ENCODE peak calls at places on chromosome 15, in six cellular contexts. V is activated naive CD4-positive, alpha-beta T cell; S is activated CD4-positive, alpha-beta T cell treated with anti-CD3 and anti-CD28 coated beads for 24 hours; H is fibroblast of the conjunctiva; D is GM18507; I is activated CD8-positive, alpha-beta memory T cell treated with anti-CD3 and anti-CD28 coated beads, Interleukin-2, amount 10 ng/mL, durations not matched to agents 7 days and 5 days. L is an unnamed sample.

GRCh38 chr15:82917252-82917651 is 35.3 kb downstream of the HOMER2 start:
- DNase-seq in V (no peak), S (no peak), H (no peak), D (no peak), I (no peak), L (no peak)

GRCh38 chr15:98649996-98650870 is 1.9 kb downstream of the IGF1R start:
- DNase-seq in V (peak), S (peak), H (no peak), D (no peak), I (peak), L (peak)

GRCh38 chr15:80743189-80743833 is 35.9 kb upstream of the CEMIP start:
- DNase-seq in V (no peak), S (no peak), H (no peak), D (no peak), I (no peak), L (no peak)

GRCh38 chr15:33846862-33847261 is 121.4 kb upstream of the CHRM5 start:
- DNase-seq in V (no peak), S (no peak), H (no peak), D (no peak), I (no peak), L (no peak)

GRCh38 chr15:100339999-100340398 is 1.8 kb downstream of the ADAMTS17 start:
- DNase-seq in V (no peak), S (no peak), H (no peak), D (no peak), I (no peak), L (no peak)

GRCh38 chr15:63056843-63057242 is 14.3 kb downstream of the TPM1 start:
- DNase-seq in V (no peak), S (no peak), H (no peak), D (no peak), I (no peak), L (no peak)

GRCh38 chr15:45855907-45856579 is 221.2 kb downstream of the SQOR start:
- DNase-seq in V (no peak), S (no peak), H (no peak), D (no peak), I (no peak), L (no peak)

GRCh38 chr15:96117275-96117674 is 213.2 kb upstream of the NR2F2 start:
- DNase-seq in V (no peak), S (no peak), H (no peak), D (no peak), I (no peak), L (no peak)

GRCh38 chr15:41965441-41966413 is 6.6 kb downstream of the EHD4 start:
- DNase-seq in V (no peak), S (no peak), H (no peak), D (no peak), I (no peak), L (no peak)

GRCh38 chr15:66854012-66854965 is 152.3 kb downstream of the SMAD6 start:
- DNase-seq in V (no peak), S (no peak), H (no peak), D (no peak), I (peak), L (no peak)

GRCh38 chr15:71375934-71376333 is 260.7 kb downstream of the THSD4 start:
- DNase-seq in V (no peak), S (no peak), H (no peak), D (no peak), I (no peak), L (no peak)

GRCh38 chr15:45276851-45277250 is 24.8 kb downstream of the SLC28A2 start:
- DNase-seq in V (no peak), S (no peak), H (no peak), D (no peak), I (no peak), L (no peak)

GRCh38 chr15:58678683-58679082 is 70.8 kb downstream of the ADAM10 start:
- DNase-seq in V (no peak), S (no peak), H (no peak), D (no peak), I (no peak), L (no peak)

GRCh38 chr15:79257454-79257853 is 25.1 kb upstream of the ANKRD34C start:
- DNase-seq in V (no peak), S (no peak), H (no peak), D (no peak), I (no peak), L (no peak)

GRCh38 chr15:35507932-35508638 is 37.9 kb downstream of the DPH6 start:
- DNase-seq in V (no peak), S (no peak), H (no peak), D (no peak), I (no peak), L (no peak)

GRCh38 chr15:35624881-35625280 is 78.9 kb upstream of the DPH6 start:
- DNase-seq in V (no peak), S (no peak), H (peak), D (no peak), I (no peak), L (no peak)

GRCh38 chr15:66256692-66257091 is 3.1 kb upstream of the MEGF11 start:
- DNase-seq in V (no peak), S (no peak), H (no peak), D (no peak), I (no peak), L (no peak)